ENCODE peak calls at places on chromosome 10, in eight cellular contexts. V, F, C, B, U, O, H and N are unnamed samples.

GRCh38 chr10:3738855-3739350 is 46.1 kb downstream of the KLF6 start:
- DNase-seq in V (no peak), F (no peak), C (no peak), B (no peak), U (no peak), O (no peak), H (no peak), N (no peak)

GRCh38 chr10:92222603-92223275 is 68.1 kb downstream of the CPEB3 start:
- DNase-seq in V (peak), F (peak), C (peak), B (no peak), U (peak), O (no peak), H (peak), N (no peak)

GRCh38 chr10:67114945-67115344 is 189.1 kb downstream of the LRRTM3 start:
- DNase-seq in V (no peak), F (no peak), C (no peak), B (no peak), U (no peak), O (no peak), H (no peak), N (no peak)

GRCh38 chr10:91682912-91683311 is 50.0 kb upstream of the PPP1R3C start:
- DNase-seq in V (no peak), F (no peak), C (no peak), B (no peak), U (no peak), O (no peak), H (no peak), N (no peak)

GRCh38 chr10:12491491-12491890 is 142.1 kb downstream of the CAMK1D start:
- DNase-seq in V (no peak), F (no peak), C (no peak), B (no peak), U (no peak), O (no peak), H (no peak), N (no peak)

GRCh38 chr10:50937230-50937907 is 51.9 kb upstream of the A1CF start:
- DNase-seq in V (peak), F (peak), C (peak), B (no peak), U (peak), O (no peak), H (peak), N (no peak)

GRCh38 chr10:80196270-80196949 is 8.9 kb downstream of the ANXA11 start:
- DNase-seq in V (no peak), F (peak), C (peak), B (peak), U (peak), O (peak), H (peak), N (peak)

GRCh38 chr10:77794256-77795142 is 132.1 kb downstream of the DLG5 start:
- DNase-seq in V (no peak), F (no peak), C (no peak), B (no peak), U (no peak), O (no peak), H (no peak), N (no peak)

GRCh38 chr10:98478430-98479222 is 31.9 kb upstream of the HPS1 start:
- DNase-seq in V (no peak), F (peak), C (no peak), B (no peak), U (no peak), O (no peak), H (peak), N (peak)

GRCh38 chr10:43125274-43125845 is 12.9 kb upstream of the CSGALNACT2 start:
- DNase-seq in V (no peak), F (no peak), C (no peak), B (no peak), U (no peak), O (no peak), H (no peak), N (no peak)

GRCh38 chr10:125639846-125640245 is 43.1 kb downstream of the TEX36 start:
- DNase-seq in V (no peak), F (peak), C (no peak), B (no peak), U (no peak), O (no peak), H (no peak), N (no peak)

GRCh38 chr10:44990965-44991364 is 9.8 kb upstream of the ZNF22 start:
- DNase-seq in V (no peak), F (no peak), C (no peak), B (no peak), U (no peak), O (no peak), H (no peak), N (no peak)

GRCh38 chr10:79202188-79203013 is 133.6 kb downstream of the ZMIZ1 start:
- DNase-seq in V (peak), F (peak), C (no peak), B (no peak), U (peak), O (peak), H (peak), N (peak)

GRCh38 chr10:20887706-20888535 is 9.2 kb downstream of the NEBL start:
- DNase-seq in V (no peak), F (no peak), C (no peak), B (no peak), U (no peak), O (no peak), H (no peak), N (no peak)

GRCh38 chr10:20890009-20890408 is 7.1 kb downstream of the NEBL start:
- DNase-seq in V (no peak), F (no peak), C (peak), B (no peak), U (no peak), O (no peak), H (peak), N (no peak)

GRCh38 chr10:20890491-20891337 is 6.4 kb downstream of the NEBL start:
- DNase-seq in V (peak), F (peak), C (peak), B (no peak), U (peak), O (no peak), H (peak), N (no peak)

GRCh38 chr10:20891338-20891714 is 5.8 kb downstream of the NEBL start:
- DNase-seq in V (peak), F (peak), C (peak), B (no peak), U (peak), O (no peak), H (peak), N (no peak)

GRCh38 chr10:20888620-20889337 is 8.3 kb downstream of the NEBL start:
- DNase-seq in V (no peak), F (peak), C (no peak), B (no peak), U (no peak), O (no peak), H (peak), N (no peak)
- TF ChIP-seq CTCF in V (no peak), F (no peak), C (no peak), B (no peak), U (no peak), O (no peak), H (no peak), N (no peak)

GRCh38 chr10:18159596-18159995 is 19.4 kb downstream of the CACNB2 start:
- DNase-seq in V (peak), F (no peak), C (no peak), B (no peak), U (no peak), O (no peak), H (peak), N (no peak)

GRCh38 chr10:18164093-18164492 is 23.9 kb downstream of the CACNB2 start:
- DNase-seq in V (peak), F (peak), C (peak), B (no peak), U (peak), O (no peak), H (peak), N (no peak)

GRCh38 chr10:18162021-18162631 is 21.9 kb downstream of the CACNB2 start:
- DNase-seq in V (no peak), F (no peak), C (no peak), B (no peak), U (no peak), O (no peak), H (no peak), N (no peak)

GRCh38 chr10:18164771-18165361 is 24.6 kb downstream of the CACNB2 start:
- DNase-seq in V (peak), F (peak), C (peak), B (no peak), U (peak), O (no peak), H (peak), N (no peak)
- H3K4me3 ChIP-seq in V (no peak), F (no peak), C (peak), B (no peak), U (no peak), O (no peak), H (no peak), N (no peak)

GRCh38 chr10:104642001-104642270 is 846 bp downstream of the SORCS3 start:
- DNase-seq in V (no peak), F (peak), C (no peak), B (no peak), U (no peak), O (no peak), H (no peak), N (no peak)

GRCh38 chr10:104641150-104642000 is at the start of gene SORCS3:
- DNase-seq in V (no peak), F (peak), C (peak), B (no peak), U (peak), O (no peak), H (no peak), N (no peak)

GRCh38 chr10:104640339-104641149 is 546 bp upstream of the SORCS3 start:
- DNase-seq in V (no peak), F (peak), C (no peak), B (no peak), U (peak), O (no peak), H (no peak), N (no peak)

GRCh38 chr10:104639595-104640338 is 1.3 kb upstream of the SORCS3 start:
- DNase-seq in V (no peak), F (peak), C (no peak), B (no peak), U (no peak), O (no peak), H (no peak), N (no peak)

DNA sequence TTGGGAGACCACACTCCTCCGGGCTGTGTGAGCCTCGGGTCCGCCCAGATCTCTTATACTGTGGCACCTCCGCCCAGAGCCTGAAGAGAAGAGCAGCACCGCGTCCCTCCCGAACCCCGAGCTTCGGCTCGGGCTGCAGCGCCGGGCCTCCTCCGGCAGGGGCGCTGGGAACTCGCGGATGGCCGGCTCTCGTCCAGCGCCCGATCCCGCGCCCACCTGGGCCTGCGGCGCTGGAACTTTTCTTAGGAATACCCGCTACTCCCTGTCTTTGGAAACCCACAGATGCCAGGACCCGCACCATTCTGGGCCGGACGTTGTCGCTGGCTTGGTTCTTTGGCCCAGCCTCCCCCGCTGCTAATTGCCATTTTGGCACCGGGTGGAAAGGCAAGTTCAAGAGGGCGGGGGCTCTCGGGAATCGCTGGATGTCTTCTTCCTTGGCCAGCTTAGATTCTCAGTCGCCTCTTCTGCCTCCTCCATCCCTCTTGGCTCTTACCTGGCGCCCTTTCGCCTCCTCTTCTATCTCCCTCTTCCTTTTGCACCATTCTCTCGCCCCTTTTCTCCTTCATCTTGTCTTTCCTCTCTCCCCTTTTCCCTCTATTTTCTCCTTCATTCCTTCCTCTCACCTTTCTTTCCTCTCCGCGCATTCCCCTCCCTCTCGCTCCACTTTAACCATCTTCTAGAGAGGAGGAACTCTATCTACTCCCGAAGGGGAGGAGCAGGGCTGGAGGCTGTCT is 2.1 kb upstream of the SORCS3 start:
- DNase-seq in V (no peak), F (peak), C (no peak), B (no peak), U (no peak), O (no peak), H (no peak), N (no peak)
- TF ChIP-seq CTCF in V (peak), F (peak), C (no peak), B (peak), U (peak), O (peak), H (no peak), N (peak)

GRCh38 chr10:133107442-133107841 is 19.7 kb downstream of the ADGRA1 start:
- DNase-seq in V (no peak), F (no peak), C (no peak), B (no peak), U (no peak), O (no peak), H (no peak), N (no peak)

GRCh38 chr10:133109736-133110532 is 22.2 kb downstream of the ADGRA1 start:
- DNase-seq in V (no peak), F (no peak), C (no peak), B (peak), U (no peak), O (peak), H (no peak), N (no peak)

GRCh38 chr10:133113146-133113830 is 25.6 kb downstream of the ADGRA1 start:
- DNase-seq in V (no peak), F (no peak), C (no peak), B (no peak), U (no peak), O (no peak), H (no peak), N (no peak)

GRCh38 chr10:133113847-133114246 is 26.1 kb downstream of the ADGRA1 start:
- DNase-seq in V (no peak), F (no peak), C (no peak), B (no peak), U (no peak), O (no peak), H (no peak), N (no peak)

DNA sequence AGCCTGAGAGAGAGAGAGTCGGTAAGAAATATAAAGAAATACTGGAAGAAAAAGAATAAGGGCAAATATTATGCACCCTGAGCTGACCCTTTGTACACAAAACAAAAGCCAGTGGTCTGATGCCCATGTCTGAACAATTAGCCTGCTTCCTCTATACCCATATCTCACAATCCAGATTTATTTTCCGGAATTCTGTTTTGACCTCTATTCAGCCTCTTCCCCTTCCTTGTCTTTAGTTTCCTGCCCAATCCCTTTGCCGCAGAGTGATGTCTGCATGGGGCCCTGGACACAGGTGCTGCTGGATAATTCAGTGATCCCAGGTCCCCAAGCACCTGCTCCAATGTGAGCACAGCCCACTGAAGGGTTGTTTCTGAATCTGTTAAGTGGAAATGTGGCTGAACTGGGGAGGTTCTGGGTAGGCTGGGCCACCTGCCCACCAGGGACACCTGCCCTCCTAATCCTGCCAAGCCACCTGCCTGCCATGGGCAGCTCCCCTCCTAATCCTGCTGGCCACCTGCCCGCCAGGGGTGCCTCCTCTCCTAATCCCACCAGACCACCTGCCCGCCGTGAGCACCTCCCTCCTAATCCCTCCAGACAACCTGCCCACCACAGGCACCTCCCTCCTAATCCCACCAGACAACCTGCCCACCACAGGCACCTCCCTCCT is 23.0 kb downstream of the ADGRA1 start:
- DNase-seq in V (no peak), F (no peak), C (no peak), B (no peak), U (no peak), O (no peak), H (no peak), N (no peak)
- H3K4me3 ChIP-seq in V (no peak), F (no peak), C (no peak), B (no peak), U (no peak), O (no peak), H (no peak), N (no peak)

DNA sequence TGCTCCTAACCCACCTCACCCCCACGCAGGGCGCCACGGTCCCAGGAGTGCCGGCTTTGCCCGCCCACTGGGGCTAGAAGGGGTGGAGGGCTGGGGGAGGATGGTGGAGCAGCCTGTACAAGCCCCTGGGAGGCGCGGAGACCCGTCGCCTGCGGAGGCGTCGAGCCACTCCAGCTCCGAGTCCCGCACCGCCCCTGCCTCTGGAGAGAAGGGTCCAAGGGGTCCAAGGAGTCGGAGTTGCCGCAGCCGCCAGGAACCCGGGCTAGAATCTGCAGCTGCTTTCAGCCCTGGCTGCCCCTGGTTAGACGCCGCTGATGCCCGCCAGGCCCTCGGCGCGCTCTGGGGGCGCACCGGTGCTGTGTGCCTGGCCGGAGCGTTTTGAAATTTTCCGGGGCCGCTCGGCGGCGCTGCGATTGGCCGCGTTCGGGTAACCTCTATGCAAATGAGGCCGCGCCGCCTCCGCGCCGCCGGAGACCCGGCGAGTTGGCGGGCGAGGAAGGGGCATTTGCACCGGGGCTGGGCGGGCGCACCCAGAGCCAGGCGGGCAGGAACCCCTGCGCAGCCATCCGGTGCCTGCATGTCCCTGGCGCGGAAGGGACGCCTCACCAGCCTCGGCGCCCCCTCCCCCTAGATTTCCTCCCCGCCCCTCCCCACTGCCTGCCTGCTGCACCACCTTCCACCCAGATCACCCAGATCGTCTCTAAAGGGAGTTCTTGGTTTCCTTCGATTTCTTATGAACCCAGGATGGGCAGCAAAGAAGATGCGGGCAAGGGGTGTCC is at the start of gene HMX2:
- DNase-seq in V (no peak), F (no peak), C (no peak), B (no peak), U (no peak), O (no peak), H (no peak), N (peak)
- TF ChIP-seq CTCF in V (no peak), F (no peak), C (no peak), B (no peak), U (no peak), O (no peak), H (no peak), N (no peak)

GRCh38 chr10:75404023-75404334 is 2.4 kb upstream of the ZNF503 start:
- DNase-seq in V (no peak), F (no peak), C (no peak), B (no peak), U (no peak), O (no peak), H (no peak), N (no peak)
- H3K4me3 ChIP-seq in V (peak), F (peak), C (peak), B (peak), U (peak), O (peak), H (peak), N (peak)

DNA sequence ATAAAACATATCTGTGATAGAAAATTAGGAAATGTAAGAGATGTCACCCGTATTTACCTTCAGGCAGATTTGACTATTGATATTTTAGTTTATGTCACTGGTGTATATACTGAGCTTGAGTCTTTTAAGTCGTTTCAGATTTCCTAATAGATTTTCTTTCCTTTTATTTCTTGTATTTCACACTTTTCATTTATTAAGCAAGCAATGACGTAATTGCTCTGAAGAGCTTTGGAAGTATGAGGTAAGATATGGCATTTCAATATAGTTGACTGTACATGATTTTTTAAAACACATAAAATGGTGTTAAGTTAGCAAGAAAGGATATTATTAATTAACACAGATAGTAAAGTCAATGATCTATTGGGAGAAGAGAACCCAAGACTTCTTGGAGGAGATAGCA is 652.6 kb downstream of the SORCS1 start:
- DNase-seq in V (no peak), F (no peak), C (no peak), B (no peak), U (no peak), O (no peak), H (no peak), N (no peak)
- TF ChIP-seq CTCF in V (no peak), F (no peak), C (no peak), B (no peak), U (no peak), O (no peak), H (no peak), N (no peak)

DNA sequence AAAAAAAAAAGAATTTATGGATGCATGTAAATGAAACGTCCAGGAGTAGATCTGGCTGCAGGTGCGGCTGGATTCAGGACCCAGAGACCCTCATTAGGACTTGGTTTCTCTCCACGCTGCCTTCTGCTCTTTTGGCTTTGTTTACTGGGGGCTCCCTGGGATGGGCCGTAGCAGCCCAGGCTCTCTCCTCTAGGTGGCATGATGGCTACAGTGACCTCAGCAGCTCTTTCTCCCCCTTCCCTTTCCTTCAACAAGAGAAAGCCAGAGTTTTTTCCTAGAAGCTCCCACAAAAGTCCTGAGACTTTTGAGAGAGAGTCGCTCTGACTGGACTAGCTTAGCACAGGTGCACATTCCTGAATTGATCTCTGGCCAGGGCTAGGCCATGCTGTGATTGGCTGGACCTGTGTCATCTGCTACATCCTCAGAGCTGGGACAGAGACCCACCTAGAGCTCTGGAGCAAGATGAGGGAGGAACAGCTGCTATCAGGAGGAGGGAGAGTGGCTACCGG is 67.8 kb upstream of the PDCD4 start:
- DNase-seq in V (peak), F (peak), C (peak), B (peak), U (peak), O (no peak), H (peak), N (peak)
- H3K4me3 ChIP-seq in V (no peak), F (no peak), C (no peak), B (no peak), U (no peak), O (no peak), H (no peak), N (no peak)

DNA sequence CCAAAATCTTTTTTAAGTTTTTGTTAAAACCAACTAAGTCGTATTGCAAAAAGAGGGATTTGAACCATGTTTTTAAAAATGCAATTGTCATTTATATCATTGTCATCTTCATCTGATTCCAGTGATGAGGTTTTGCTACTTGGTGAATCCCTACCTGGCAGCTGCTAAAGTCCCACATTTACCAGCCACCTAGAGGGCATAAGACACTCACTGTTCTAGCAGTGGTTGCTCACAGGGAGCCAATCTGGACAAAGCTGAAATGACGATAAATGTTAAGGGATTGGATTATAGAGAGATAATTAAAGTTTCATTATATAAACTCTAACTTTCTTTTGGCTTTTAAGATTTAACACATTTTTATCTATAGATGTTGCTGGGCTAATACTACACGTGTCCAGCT is 18.7 kb downstream of the KIFBP start:
- DNase-seq in V (no peak), F (no peak), C (no peak), B (no peak), U (no peak), O (no peak), H (no peak), N (peak)
- TF ChIP-seq CTCF in V (peak), F (no peak), C (no peak), B (no peak), U (no peak), O (no peak), H (no peak), N (peak)